ENCODE peak calls at places on chromosomes 11 and 22, in five cellular contexts. One of them, this sample, is unnamed.

GRCh38 chr11:83349371-83349770 is 63.2 kb upstream of the CCDC90B start:
- DNase-seq in mesothelial cell of epicardium: no peak
- DNase-seq in stomach: no peak
- DNase-seq in stimulated activated CD8-positive, alpha-beta memory T cell treated with anti-CD3 and anti-CD28 coated beads, Interleukin-4, amount 100 ng/mL, for 1 hour: no peak
- DNase-seq in HT1080: no peak
- DNase-seq in this sample: no peak

GRCh38 chr22:44622147-44622427 is 79.9 kb upstream of the PRR5 start:
- DNase-seq in mesothelial cell of epicardium: no peak
- DNase-seq in stomach: no peak
- DNase-seq in stimulated activated CD8-positive, alpha-beta memory T cell treated with anti-CD3 and anti-CD28 coated beads, Interleukin-4, amount 100 ng/mL, for 1 hour: no peak
- DNase-seq in HT1080: no peak
- DNase-seq in this sample: no peak

GRCh38 chr22:32951807-32952153 is 106.4 kb downstream of the SYN3 start:
- DNase-seq in mesothelial cell of epicardium: no peak
- DNase-seq in stomach: no peak
- DNase-seq in stimulated activated CD8-positive, alpha-beta memory T cell treated with anti-CD3 and anti-CD28 coated beads, Interleukin-4, amount 100 ng/mL, for 1 hour: no peak
- DNase-seq in HT1080: no peak
- DNase-seq in this sample: no peak

GRCh38 chr11:69297926-69298777 is 4.2 kb downstream of the MYEOV start:
- DNase-seq in mesothelial cell of epicardium: no peak
- DNase-seq in stomach: peak; percentile 82
- DNase-seq in stimulated activated CD8-positive, alpha-beta memory T cell treated with anti-CD3 and anti-CD28 coated beads, Interleukin-4, amount 100 ng/mL, for 1 hour: no peak
- DNase-seq in HT1080: peak; percentile 85
- DNase-seq in this sample: no peak

GRCh38 chr22:25382762-25383161 is 163.3 kb downstream of the CRYBB2 start:
- DNase-seq in mesothelial cell of epicardium: no peak
- DNase-seq in stomach: no peak
- DNase-seq in stimulated activated CD8-positive, alpha-beta memory T cell treated with anti-CD3 and anti-CD28 coated beads, Interleukin-4, amount 100 ng/mL, for 1 hour: no peak
- DNase-seq in HT1080: no peak
- DNase-seq in this sample: no peak

GRCh38 chr11:105181521-105181920 is 42.0 kb upstream of the CARD18 start:
- DNase-seq in mesothelial cell of epicardium: no peak
- DNase-seq in stomach: no peak
- DNase-seq in stimulated activated CD8-positive, alpha-beta memory T cell treated with anti-CD3 and anti-CD28 coated beads, Interleukin-4, amount 100 ng/mL, for 1 hour: no peak
- DNase-seq in HT1080: no peak
- DNase-seq in this sample: no peak

GRCh38 chr11:134472188-134472455 is 60.1 kb upstream of the B3GAT1 start:
- DNase-seq in mesothelial cell of epicardium: no peak
- DNase-seq in stomach: no peak
- DNase-seq in stimulated activated CD8-positive, alpha-beta memory T cell treated with anti-CD3 and anti-CD28 coated beads, Interleukin-4, amount 100 ng/mL, for 1 hour: no peak
- DNase-seq in HT1080: no peak
- DNase-seq in this sample: no peak

GRCh38 chr22:37459211-37459610 is 27.0 kb downstream of the MFNG start:
- DNase-seq in mesothelial cell of epicardium: no peak
- DNase-seq in stomach: peak; percentile 42
- DNase-seq in stimulated activated CD8-positive, alpha-beta memory T cell treated with anti-CD3 and anti-CD28 coated beads, Interleukin-4, amount 100 ng/mL, for 1 hour: no peak
- DNase-seq in HT1080: no peak
- DNase-seq in this sample: no peak

GRCh38 chr22:37659897-37660708 is 1.6 kb downstream of the PDXP start:
- DNase-seq in mesothelial cell of epicardium: no peak
- DNase-seq in stomach: no peak
- DNase-seq in stimulated activated CD8-positive, alpha-beta memory T cell treated with anti-CD3 and anti-CD28 coated beads, Interleukin-4, amount 100 ng/mL, for 1 hour: no peak
- DNase-seq in HT1080: no peak
- DNase-seq in this sample: no peak

GRCh38 chr11:103624708-103625623 is 411.5 kb upstream of the DDI1 start:
- DNase-seq in mesothelial cell of epicardium: no peak
- DNase-seq in stomach: no peak
- DNase-seq in stimulated activated CD8-positive, alpha-beta memory T cell treated with anti-CD3 and anti-CD28 coated beads, Interleukin-4, amount 100 ng/mL, for 1 hour: no peak
- DNase-seq in HT1080: peak; percentile 98
- DNase-seq in this sample: no peak

GRCh38 chr22:24420072-24420976 is 7.1 kb upstream of the ADORA2A start:
- DNase-seq in mesothelial cell of epicardium: no peak
- DNase-seq in stomach: no peak
- DNase-seq in stimulated activated CD8-positive, alpha-beta memory T cell treated with anti-CD3 and anti-CD28 coated beads, Interleukin-4, amount 100 ng/mL, for 1 hour: no peak
- DNase-seq in HT1080: no peak
- DNase-seq in this sample: no peak

GRCh38 chr22:46897246-46897623 is 134.8 kb downstream of the TBC1D22A start:
- DNase-seq in mesothelial cell of epicardium: no peak
- DNase-seq in stomach: peak; percentile 15
- DNase-seq in stimulated activated CD8-positive, alpha-beta memory T cell treated with anti-CD3 and anti-CD28 coated beads, Interleukin-4, amount 100 ng/mL, for 1 hour: no peak
- DNase-seq in HT1080: peak; percentile 7
- DNase-seq in this sample: peak; percentile 84

This sample was measured in NCI-H1048.